ENCODE peak calls at places on chromosomes 5 and 9, in four cellular contexts. E, D, M and Q are unnamed samples.

GRCh38 chr9:119963258-119963797 is 594.1 kb upstream of the BRINP1 start:
- DNase-seq in E (peak; percentile 30), D (peak; percentile 5), M (peak; percentile 93), Q (no peak)

GRCh38 chr9:84850830-84851372 is 181.4 kb downstream of the NTRK2 start:
- DNase-seq in E (no peak), D (no peak), M (peak; percentile 12), Q (no peak)

GRCh38 chr9:2085719-2086515 is 70.8 kb downstream of the SMARCA2 start:
- DNase-seq in E (no peak), D (peak; percentile 65), M (peak; percentile 53), Q (no peak)

GRCh38 chr9:33620738-33621439 is 96.8 kb downstream of the ANKRD18B start:
- DNase-seq in E (peak; percentile 96), D (peak; percentile 68), M (peak; percentile 79), Q (no peak)

GRCh38 chr5:142840591-142840990 is 70.4 kb downstream of the ARHGAP26 start:
- DNase-seq in E (no peak), D (no peak), M (no peak), Q (no peak)

GRCh38 chr9:21682376-21682775 is 120.1 kb upstream of the MTAP start:
- DNase-seq in E (no peak), D (no peak), M (peak; percentile 19), Q (no peak)

GRCh38 chr5:161078793-161079192 is 226.8 kb upstream of the ATP10B start:
- DNase-seq in E (no peak), D (no peak), M (no peak), Q (no peak)

GRCh38 chr9:72856985-72857631 is 95.7 kb downstream of the ALDH1A1 start:
- DNase-seq in E (peak; percentile 49), D (peak; percentile 77), M (peak; percentile 78), Q (peak; percentile 31)

GRCh38 chr5:135388860-135389435 is 10.1 kb downstream of the MACROH2A1 start:
- DNase-seq in E (no peak), D (no peak), M (no peak), Q (no peak)

GRCh38 chr5:40554048-40554447 is 125.7 kb upstream of the PTGER4 start:
- DNase-seq in E (no peak), D (no peak), M (no peak), Q (no peak)

GRCh38 chr5:52859619-52860018 is 71.9 kb downstream of the ITGA1 start:
- DNase-seq in E (peak; percentile 19), D (peak; percentile 54), M (peak; percentile 85), Q (no peak)

GRCh38 chr9:137467161-137467581 is 8.0 kb upstream of the NSMF start:
- DNase-seq in E (no peak), D (no peak), M (no peak), Q (no peak)

GRCh38 chr5:25064306-25064705 is 419.5 kb upstream of the CDH10 start:
- DNase-seq in E (no peak), D (no peak), M (no peak), Q (no peak)

GRCh38 chr5:74464512-74465209 is 175.9 kb downstream of the ENC1 start:
- DNase-seq in E (no peak), D (peak; percentile 35), M (peak; percentile 39), Q (peak; percentile 12)

GRCh38 chr9:133855802-133856592 is 117.8 kb upstream of the SARDH start:
- DNase-seq in E (no peak), D (peak; percentile 97), M (no peak), Q (no peak)

GRCh38 chr9:31574006-31574750 is 810.3 kb upstream of the ACO1 start:
- DNase-seq in E (peak; percentile 77), D (no peak), M (no peak), Q (no peak)

GRCh38 chr5:3594514-3595101 is 1.0 kb upstream of the IRX1 start:
- DNase-seq in E (peak; percentile 49), D (no peak), M (peak; percentile 78), Q (no peak)

GRCh38 chr5:115842089-115842881 is 550 bp downstream of the AP3S1 start:
- DNase-seq in E (peak; percentile 35), D (peak; percentile 57), M (peak; percentile 82), Q (peak; percentile 61)

GRCh38 chr5:115069087-115069968 is 100.4 kb downstream of the TRIM36 start:
- DNase-seq in E (peak; percentile 45), D (peak; percentile 58), M (peak; percentile 61), Q (peak; percentile 31)

GRCh38 chr5:152142845-152143469 is 218.3 kb upstream of the GLRA1 start:
- DNase-seq in E (peak; percentile 21), D (peak; percentile 67), M (peak; percentile 60), Q (peak; percentile 56)

GRCh38 chr5:115501457-115501856 is 43.1 kb downstream of the FEM1C start:
- DNase-seq in E (no peak), D (no peak), M (no peak), Q (no peak)

GRCh38 chr5:122683631-122684030 is 91.2 kb upstream of the SNX2 start:
- DNase-seq in E (peak; percentile 17), D (no peak), M (no peak), Q (no peak)

GRCh38 chr5:112710896-112711295 is 26.8 kb upstream of the APC start:
- DNase-seq in E (no peak), D (no peak), M (no peak), Q (no peak)

GRCh38 chr5:112707187-112708179 is 30.2 kb upstream of the APC start:
- DNase-seq in E (peak; percentile 95), D (peak; percentile 98), M (peak; percentile 100), Q (peak; percentile 99)

GRCh38 chr5:112709416-112709815 is 28.3 kb upstream of the APC start:
- DNase-seq in E (no peak), D (peak; percentile 17), M (peak; percentile 6), Q (no peak)

GRCh38 chr5:112706446-112707016 is 31.2 kb upstream of the APC start:
- DNase-seq in E (no peak), D (no peak), M (no peak), Q (no peak)

DNA sequence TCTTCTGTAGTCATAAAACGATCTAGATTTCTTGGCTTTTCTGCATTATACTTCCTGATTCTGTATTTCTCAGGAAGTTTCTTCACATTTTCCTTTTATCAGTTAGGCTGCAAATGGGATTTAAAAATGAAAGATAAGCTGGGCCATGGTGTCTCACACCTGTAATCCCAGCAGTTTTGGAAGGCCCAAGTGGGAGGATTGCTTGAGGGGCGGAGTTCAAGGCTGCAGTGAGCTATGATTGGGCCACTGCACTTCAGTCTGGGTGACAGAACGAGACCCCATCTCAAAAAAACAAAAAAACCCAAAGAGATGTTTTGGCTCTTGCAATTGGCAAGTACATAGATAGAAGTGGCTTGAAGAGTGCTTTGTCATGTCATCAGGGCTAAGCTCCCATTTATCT is 26.2 kb upstream of the APC start:
- DNase-seq in E (no peak), D (no peak), M (no peak), Q (no peak)
- H3K4me1 ChIP-seq in E (peaks cover 10% of the 10 kb centered on the region), D (peaks cover 3% of the 10 kb centered on the region), M (peaks cover 12% of the 10 kb centered on the region), Q (peaks cover 27% of the 10 kb centered on the region)

GRCh38 chr5:124161286-124161685 is 585.2 kb downstream of the ZNF608 start:
- DNase-seq in E (no peak), D (no peak), M (no peak), Q (no peak)

GRCh38 chr5:124154714-124155113 is 591.7 kb downstream of the ZNF608 start:
- DNase-seq in E (no peak), D (peak; percentile 22), M (peak; percentile 10), Q (peak; percentile 17)

GRCh38 chr5:124156408-124157027 is 589.9 kb downstream of the ZNF608 start:
- DNase-seq in E (no peak), D (peak; percentile 90), M (peak; percentile 27), Q (no peak)

GRCh38 chr5:124160265-124160664 is 586.2 kb downstream of the ZNF608 start:
- DNase-seq in E (no peak), D (no peak), M (no peak), Q (peak; percentile 13)

GRCh38 chr5:124157320-124157719 is 589.1 kb downstream of the ZNF608 start:
- DNase-seq in E (no peak), D (peak; percentile 32), M (peak; percentile 29), Q (peak; percentile 54)
- H2AFZ ChIP-seq in E (no peak overlapping the region), D (peak overlapping the region; percentile 85), M (peak overlapping the region; percentile 88), Q (peak overlapping the region; percentile 96)

DNA sequence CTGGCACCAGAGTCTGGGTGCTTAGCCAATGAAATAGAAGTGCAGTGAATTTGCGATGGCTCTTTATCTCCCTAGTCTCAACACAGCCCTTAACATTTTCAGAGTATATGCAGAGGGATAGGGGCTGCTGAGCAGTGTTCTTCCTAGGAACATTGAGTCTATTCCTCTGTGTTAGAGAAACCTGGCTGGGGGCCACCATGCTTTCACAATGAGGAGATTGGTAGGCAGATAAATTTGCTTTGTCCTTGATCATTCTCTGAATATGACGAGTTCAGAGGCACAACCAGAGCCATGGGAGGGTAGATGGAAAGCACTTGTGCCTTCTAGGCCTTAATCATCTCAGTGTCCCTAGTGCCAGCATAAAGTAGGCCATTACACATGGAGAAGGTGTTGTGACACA is 6.1 kb upstream of the FSD1L start:
- DNase-seq in E (no peak), D (no peak), M (no peak), Q (no peak)
- H3K27ac ChIP-seq in E (no peak overlapping the region), D (no peak overlapping the region), M (no peak overlapping the region), Q (no peak overlapping the region)

GRCh38 chr9:89418112-89418872 is 79.6 kb downstream of the SEMA4D start:
- DNase-seq in E (no peak), D (no peak), M (no peak), Q (no peak)
- H3K4me1 ChIP-seq in E (no peaks in the 10 kb centered on the region), D (no peaks in the 10 kb centered on the region), M (peaks cover 5% of the 10 kb centered on the region), Q (peaks cover 23% of the 10 kb centered on the region)

GRCh38 chr9:112762726-112763518 is 12.4 kb downstream of the SNX30 start:
- DNase-seq in E (no peak), D (no peak), M (no peak), Q (no peak)

GRCh38 chr9:112764837-112765236 is 14.3 kb downstream of the SNX30 start:
- DNase-seq in E (no peak), D (no peak), M (no peak), Q (no peak)

GRCh38 chr9:112765281-112765680 is 14.7 kb downstream of the SNX30 start:
- DNase-seq in E (no peak), D (no peak), M (no peak), Q (no peak)

GRCh38 chr9:112761912-112762651 is 11.5 kb downstream of the SNX30 start:
- DNase-seq in E (no peak), D (peak; percentile 54), M (peak; percentile 78), Q (no peak)

DNA sequence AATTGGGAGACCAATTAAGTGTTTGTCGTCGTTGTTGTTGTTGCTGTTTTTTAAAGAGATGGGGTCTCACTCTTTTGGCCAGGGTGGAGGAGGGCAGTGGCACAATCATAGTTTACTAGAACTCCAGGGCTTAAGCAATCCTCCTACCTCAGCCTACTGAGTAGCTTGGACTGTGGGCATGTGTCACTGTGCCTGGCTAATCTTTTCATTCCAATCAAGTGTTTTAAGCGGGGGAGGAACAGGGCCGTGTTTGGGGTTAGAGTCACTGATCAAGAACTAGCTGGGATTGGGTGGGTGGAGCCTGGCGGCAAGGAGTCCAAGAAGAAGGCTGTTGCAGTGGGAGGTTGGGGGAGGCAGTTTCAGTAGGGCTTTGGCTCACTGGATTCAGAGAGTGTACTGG is 13.8 kb downstream of the SNX30 start:
- DNase-seq in E (peak; percentile 35), D (no peak), M (peak; percentile 94), Q (no peak)
- H2AFZ ChIP-seq in E (no peak overlapping the region), D (no peak overlapping the region), M (no peak overlapping the region), Q (no peak overlapping the region)

GRCh38 chr9:108662090-108662875 is 193.5 kb downstream of the ACTL7B start:
- DNase-seq in E (no peak), D (no peak), M (peak; percentile 44), Q (no peak)
- H3K27ac ChIP-seq in E (no peak overlapping the region), D (no peak overlapping the region), M (no peak overlapping the region), Q (no peak overlapping the region)

DNA sequence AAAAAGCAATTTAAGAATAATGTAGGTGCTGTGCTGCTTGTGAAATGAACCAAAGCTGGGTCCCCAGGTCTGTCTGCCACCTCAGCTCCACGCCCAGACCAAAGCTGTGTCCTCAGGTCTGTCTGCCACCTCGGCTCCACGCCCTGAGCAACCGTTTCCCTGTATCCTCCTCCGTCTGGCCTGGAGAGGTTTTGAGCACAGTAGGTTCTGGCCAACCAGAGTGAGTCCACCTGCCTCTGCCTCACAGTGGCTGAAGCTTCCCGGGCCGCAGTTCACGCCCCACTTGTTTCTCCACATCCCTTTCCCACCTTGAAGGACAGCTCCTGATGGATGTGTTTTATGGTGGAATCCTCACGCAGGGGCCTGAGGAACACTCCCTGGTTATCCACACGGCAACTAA is 120.5 kb downstream of the ADAMTS2 start:
- DNase-seq in E (no peak), D (no peak), M (no peak), Q (no peak)
- H3K4me1 ChIP-seq in E (no peaks in the 10 kb centered on the region), D (no peaks in the 10 kb centered on the region), M (no peaks in the 10 kb centered on the region), Q (no peaks in the 10 kb centered on the region)